ENCODE peak calls at places on chromosome 18, in seven cellular contexts. G is CD8-positive, alpha-beta T cell; H is prostate gland; R is uterus; D is brain microvascular endothelial cell; A is gastrocnemius medialis; P is kidney. V is an unnamed sample.

GRCh38 chr18:50079571-50080295 is 115.2 kb downstream of the MYO5B start:
- DNase-seq in G (no peak), H (peak; percentile 36), R (no peak), D (no peak), A (peak; percentile 51), P (no peak), V (no peak)

GRCh38 chr18:69674921-69675405 is 272.7 kb downstream of the CD226 start:
- DNase-seq in G (no peak), H (no peak), R (no peak), D (no peak), A (no peak), P (no peak), V (no peak)

GRCh38 chr18:13223341-13224148 is 5.0 kb downstream of the LDLRAD4 start:
- DNase-seq in G (no peak), H (no peak), R (peak; percentile 42), D (no peak), A (peak; percentile 56), P (no peak), V (no peak)

GRCh38 chr18:79825913-79826312 is 28.2 kb downstream of the KCNG2 start:
- DNase-seq in G (peak; percentile 7), H (no peak), R (no peak), D (no peak), A (no peak), P (peak; percentile 68), V (no peak)

GRCh38 chr18:8661754-8662573 is 43.4 kb upstream of the MTCL1 start:
- DNase-seq in G (no peak), H (no peak), R (no peak), D (peak; percentile 48), A (no peak), P (no peak), V (peak; percentile 58)

GRCh38 chr18:62281684-62282083 is 43.4 kb upstream of the TNFRSF11A start:
- DNase-seq in G (no peak), H (no peak), R (no peak), D (peak; percentile 48), A (no peak), P (no peak), V (peak; percentile 51)

GRCh38 chr18:36329684-36330434 is 32.3 kb downstream of the FHOD3 start:
- DNase-seq in G (no peak), H (no peak), R (no peak), D (no peak), A (no peak), P (no peak), V (no peak)

GRCh38 chr18:54828290-54828871 is at the start of gene RAB27B:
- DNase-seq in G (peak; percentile 67), H (peak; percentile 91), R (peak; percentile 39), D (peak; percentile 88), A (peak; percentile 13), P (peak; percentile 92), V (peak; percentile 66)

GRCh38 chr18:9211955-9212354 is 75.4 kb downstream of the ANKRD12 start:
- DNase-seq in G (no peak), H (no peak), R (no peak), D (no peak), A (no peak), P (no peak), V (no peak)

GRCh38 chr18:58337688-58338087 is 291.2 kb downstream of the ALPK2 start:
- DNase-seq in G (no peak), H (peak; percentile 51), R (peak; percentile 44), D (no peak), A (no peak), P (no peak), V (no peak)

GRCh38 chr18:26579941-26580618 is 31.7 kb upstream of the KCTD1 start:
- DNase-seq in G (no peak), H (peak; percentile 32), R (no peak), D (no peak), A (no peak), P (no peak), V (no peak)

GRCh38 chr18:57221084-57221483 is 74.2 kb downstream of the BOD1L2 start:
- DNase-seq in G (no peak), H (no peak), R (no peak), D (no peak), A (no peak), P (no peak), V (no peak)

GRCh38 chr18:39611381-39612090 is 2045.9 kb upstream of the CELF4 start:
- DNase-seq in G (no peak), H (no peak), R (no peak), D (peak; percentile 14), A (no peak), P (no peak), V (no peak)

GRCh38 chr18:79556829-79557585 is 122.6 kb upstream of the CTDP1 start:
- DNase-seq in G (no peak), H (no peak), R (no peak), D (no peak), A (no peak), P (peak; percentile 54), V (no peak)

GRCh38 chr18:41875094-41875780 is 79.8 kb upstream of the PIK3C3 start:
- DNase-seq in G (no peak), H (no peak), R (no peak), D (peak; percentile 46), A (no peak), P (no peak), V (no peak)

GRCh38 chr18:79503406-79503805 is 107.7 kb downstream of the NFATC1 start:
- DNase-seq in G (no peak), H (no peak), R (no peak), D (no peak), A (no peak), P (no peak), V (no peak)

GRCh38 chr18:45415614-45416013 is 199.7 kb upstream of the SLC14A2 start:
- DNase-seq in G (no peak), H (no peak), R (no peak), D (no peak), A (no peak), P (no peak), V (no peak)

GRCh38 chr18:73124165-73124564 is 256.4 kb upstream of the NETO1 start:
- DNase-seq in G (no peak), H (no peak), R (no peak), D (no peak), A (no peak), P (no peak), V (no peak)

GRCh38 chr18:80202264-80202998 is 44.9 kb downstream of the PARD6G start:
- DNase-seq in G (no peak), H (no peak), R (no peak), D (no peak), A (no peak), P (no peak), V (no peak)

GRCh38 chr18:46716827-46717226 is 40.0 kb downstream of the ST8SIA5 start:
- DNase-seq in G (no peak), H (no peak), R (no peak), D (no peak), A (no peak), P (no peak), V (no peak)

GRCh38 chr18:70454705-70455322 is 166.0 kb downstream of the SOCS6 start:
- DNase-seq in G (peak; percentile 17), H (peak; percentile 44), R (peak; percentile 24), D (peak; percentile 74), A (no peak), P (no peak), V (no peak)

GRCh38 chr18:69785466-69785865 is 162.2 kb downstream of the CD226 start:
- DNase-seq in G (no peak), H (no peak), R (no peak), D (peak; percentile 16), A (no peak), P (no peak), V (no peak)

GRCh38 chr18:44031063-44031462 is 649.6 kb upstream of the SETBP1 start:
- DNase-seq in G (no peak), H (no peak), R (no peak), D (no peak), A (no peak), P (no peak), V (no peak)

GRCh38 chr18:26911840-26912239 is 46.3 kb upstream of the AQP4 start:
- DNase-seq in G (no peak), H (no peak), R (no peak), D (no peak), A (no peak), P (no peak), V (no peak)

GRCh38 chr18:48036191-48036590 is 105.7 kb upstream of the SMAD2 start:
- DNase-seq in G (no peak), H (no peak), R (no peak), D (no peak), A (no peak), P (peak; percentile 57), V (no peak)

GRCh38 chr18:71899183-71899582 is 645.0 kb downstream of the CBLN2 start:
- DNase-seq in G (no peak), H (no peak), R (no peak), D (no peak), A (no peak), P (no peak), V (no peak)
- TF ChIP-seq CTCF in G (no peak), H (no peak), R (no peak), D (no peak), A (no peak), P (no peak), V (no peak)

GRCh38 chr18:23459530-23459921 is 6.4 kb downstream of the RIOK3 start:
- DNase-seq in G (no peak), H (no peak), R (no peak), D (no peak), A (no peak), P (no peak), V (no peak)
- H3K4me3 ChIP-seq in G (no peak overlapping the region), H (no peak overlapping the region), R (no peak overlapping the region), D (no peak overlapping the region), A (no peak overlapping the region), P (peak overlapping the region; percentile 42), V (no peak overlapping the region)

GRCh38 chr18:49044898-49045297 is 94.1 kb upstream of the SMAD7 start:
- DNase-seq in G (no peak), H (no peak), R (no peak), D (no peak), A (no peak), P (no peak), V (no peak)
- TF ChIP-seq CTCF in G (no peak), H (no peak), R (no peak), D (no peak), A (no peak), P (no peak), V (no peak)

GRCh38 chr18:65750421-65751144 is at the start of gene CDH7:
- DNase-seq in G (no peak), H (peak; percentile 16), R (no peak), D (no peak), A (no peak), P (peak; percentile 63), V (no peak)
- H3K4me3 ChIP-seq in G (no peak within 1 kb of the TSS), H (peak within 1 kb of the TSS; percentile 43), R (no peak within 1 kb of the TSS), D (peak within 1 kb of the TSS; percentile 57), A (peak within 1 kb of the TSS; percentile 32), P (peak within 1 kb of the TSS; percentile 14), V (peak within 1 kb of the TSS; percentile 74)

GRCh38 chr18:5073026-5073944 is 123.8 kb downstream of the AKAIN1 start:
- DNase-seq in G (no peak), H (no peak), R (no peak), D (peak; percentile 2), A (no peak), P (no peak), V (no peak)
- TF ChIP-seq CTCF in G (peak; percentile 69), H (peak; percentile 23), R (no peak), D (peak; percentile 11), A (peak; percentile 31), P (peak; percentile 39), V (peak; percentile 56)